ENCODE peak calls at places on chromosomes 12 and 14, in six cellular contexts. E is H1, J is GM12891, F is K562, S is GM12878, M is HepG2. K is an unnamed sample.

GRCh38 chr12:4910502-4911315 is 1.0 kb downstream of the KCNA1 start:
- DNase-seq in E (no peak), J (peak), F (no peak), S (no peak), M (no peak), K (peak)

GRCh38 chr14:93085916-93086315 is 29.8 kb downstream of the ITPK1 start:
- DNase-seq in E (no peak), J (no peak), F (no peak), S (no peak), M (no peak), K (no peak)

GRCh38 chr12:356276-356988 is 32.7 kb downstream of the KDM5A start:
- DNase-seq in E (no peak), J (no peak), F (no peak), S (no peak), M (no peak), K (no peak)

GRCh38 chr14:67446371-67447032 is 34.5 kb upstream of the PLEK2 start:
- DNase-seq in E (no peak), J (no peak), F (no peak), S (no peak), M (no peak), K (no peak)

GRCh38 chr14:24632761-24633160 is 1.2 kb downstream of the GZMB start:
- DNase-seq in E (no peak), J (no peak), F (no peak), S (no peak), M (peak), K (no peak)

GRCh38 chr14:22291406-22291805 is 297.6 kb downstream of the DAD1 start:
- DNase-seq in E (no peak), J (no peak), F (no peak), S (no peak), M (no peak), K (no peak)

GRCh38 chr12:120856980-120857379 is 47.2 kb downstream of the SPPL3 start:
- DNase-seq in E (no peak), J (no peak), F (peak), S (no peak), M (no peak), K (no peak)

GRCh38 chr12:6452245-6452731 is 446 bp downstream of the TAPBPL start:
- DNase-seq in E (no peak), J (no peak), F (peak), S (no peak), M (no peak), K (no peak)

GRCh38 chr12:6927379-6927991 is at the start of gene ATN1:
- DNase-seq in E (no peak), J (peak), F (peak), S (no peak), M (no peak), K (peak)

GRCh38 chr12:6323340-6323994 is 13.0 kb downstream of the PLEKHG6 start:
- DNase-seq in E (peak), J (no peak), F (peak), S (peak), M (peak), K (no peak)

GRCh38 chr14:23300687-23301223 is 1.9 kb downstream of the PPP1R3E start:
- DNase-seq in E (no peak), J (no peak), F (peak), S (no peak), M (peak), K (no peak)

GRCh38 chr12:66087365-66087943 is 43.1 kb downstream of the LLPH start:
- DNase-seq in E (peak), J (no peak), F (peak), S (no peak), M (peak), K (no peak)

DNA sequence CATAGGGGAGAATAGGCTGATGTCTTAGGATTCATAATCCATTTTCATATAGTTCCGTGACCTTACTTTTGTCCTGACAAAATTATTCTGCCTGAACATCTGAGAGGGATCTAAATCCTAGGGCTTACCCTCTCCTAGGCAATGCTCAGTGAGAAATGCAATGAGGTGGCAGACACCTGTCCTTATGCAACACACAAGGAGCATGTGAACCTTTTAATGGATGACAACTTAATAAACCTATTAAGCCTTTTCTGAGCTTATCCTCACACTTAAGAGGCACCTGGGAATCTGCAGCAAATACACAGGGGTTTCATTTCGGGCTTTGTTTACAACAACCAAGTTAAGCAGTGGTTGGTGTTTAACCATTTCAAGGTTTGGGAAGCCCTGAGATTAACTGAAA is 24.6 kb downstream of the SINHCAF start:
- DNase-seq in E (no peak), J (no peak), F (no peak), S (no peak), M (no peak), K (no peak)
- TF ChIP-seq TAF1 in E (no peak), J (no peak), F (no peak), S (no peak), M (no peak), K (no peak)

DNA sequence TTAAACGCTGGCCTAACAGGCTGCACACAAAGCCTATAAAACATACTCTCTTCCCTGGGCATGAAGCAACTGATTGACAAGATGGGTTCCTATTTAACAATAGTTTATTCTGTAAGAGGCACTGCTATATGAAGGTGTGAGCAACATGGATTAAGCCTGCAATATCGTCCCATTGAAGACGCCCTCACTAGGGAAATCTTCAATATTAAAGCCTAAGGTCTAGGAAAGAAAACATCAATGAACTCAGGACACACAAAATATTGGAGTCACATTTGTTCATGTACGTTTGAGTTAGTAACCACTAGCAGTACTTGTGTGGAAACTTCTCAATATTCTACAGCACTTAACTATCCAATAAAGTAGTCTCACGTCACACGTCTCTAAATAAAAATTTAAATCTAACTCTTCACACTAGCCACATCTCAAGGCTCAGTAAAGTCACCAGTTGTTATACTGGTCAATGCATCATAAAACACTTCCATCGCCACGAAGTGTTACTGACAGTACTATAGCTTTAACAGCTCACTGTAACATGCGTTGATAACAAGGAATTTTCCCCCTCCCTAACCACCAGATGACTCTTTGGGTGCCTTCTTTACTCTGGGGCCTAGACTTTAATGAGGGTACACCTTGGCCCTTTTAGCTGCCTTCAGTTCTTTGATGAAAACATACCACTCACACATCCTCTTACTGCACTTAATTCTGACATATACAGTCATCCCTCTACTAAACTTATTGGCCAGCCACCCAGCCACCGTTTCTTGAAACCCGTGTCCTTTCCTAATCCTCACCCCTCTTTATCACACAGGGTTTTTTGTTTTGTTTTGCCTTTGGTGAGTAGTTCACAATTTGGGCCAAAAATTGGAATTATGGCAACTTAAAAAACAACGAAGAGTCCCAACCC is 50.1 kb upstream of the OR5AU1 start:
- DNase-seq in E (no peak), J (no peak), F (no peak), S (no peak), M (no peak), K (no peak)
- TF ChIP-seq POLR2A in E (peak), J (peak), F (peak), S (peak), M (peak), K (no peak)

DNA sequence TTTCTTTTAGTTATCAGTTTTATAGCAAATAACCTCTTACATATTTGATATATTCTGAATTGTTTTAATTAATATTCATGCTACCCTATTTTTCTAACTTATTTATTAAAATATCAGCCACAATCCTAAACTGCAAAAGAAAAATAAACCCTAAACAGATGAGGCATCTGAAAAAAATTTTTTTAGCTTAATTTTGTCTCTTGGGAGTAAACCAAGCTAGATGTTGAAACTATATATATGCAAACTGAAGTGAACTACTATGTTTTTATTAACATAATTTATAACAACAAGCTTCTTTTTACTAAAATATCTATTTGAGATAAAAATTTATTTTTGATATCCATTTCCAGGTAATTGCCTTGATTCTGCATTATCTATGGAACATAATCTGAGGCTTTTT is 87.6 kb downstream of the PTPRQ start:
- DNase-seq in E (no peak), J (no peak), F (no peak), S (no peak), M (no peak), K (no peak)
- TF ChIP-seq TAF1 in E (no peak), J (no peak), F (no peak), S (no peak), M (no peak), K (no peak)

GRCh38 chr14:52885230-52885629 is 65.6 kb downstream of the FERMT2 start:
- DNase-seq in E (no peak), J (no peak), F (no peak), S (no peak), M (no peak), K (no peak)
- TF ChIP-seq POLR2A in E (no peak), J (no peak), F (no peak), S (no peak), M (no peak), K (no peak)